ENCODE peak calls at places on chromosomes 5 and 9, in seven cellular contexts. P, B, T, Y, V, C and A are unnamed samples.

GRCh38 chr5:110094109-110094508 is 404.4 kb downstream of the MAN2A1 start:
- DNase-seq in T (no peak), Y (no peak), P (no peak), V (no peak), B (no peak), C (no peak), A (no peak)

GRCh38 chr5:75337366-75338021 is 474 bp downstream of the HMGCR start:
- DNase-seq in B (peak), T (no peak), V (peak), C (no peak), P (no peak), Y (no peak), A (peak)

GRCh38 chr5:168570490-168571328 is 8.5 kb downstream of the PANK3 start:
- DNase-seq in Y (no peak), C (no peak), T (no peak), V (no peak), B (no peak), P (no peak), A (no peak)

GRCh38 chr9:124297553-124297905 is 39.8 kb downstream of the NEK6 start:
- DNase-seq in C (peak), V (peak), P (peak), T (peak), B (no peak), Y (no peak), A (no peak)

GRCh38 chr9:114905160-114905940 is 25.0 kb downstream of the TNFSF8 start:
- DNase-seq in C (no peak), T (no peak), P (no peak), V (no peak), Y (peak), B (no peak), A (no peak)

GRCh38 chr9:136372561-136373299 is 739 bp downstream of the CARD9 start:
- DNase-seq in B (peak), V (peak), T (peak), C (peak), Y (no peak), P (peak), A (peak)

GRCh38 chr9:105158898-105159297 is 85.6 kb upstream of the SLC44A1 start:
- DNase-seq in P (no peak), T (no peak), C (no peak), Y (no peak), B (no peak), V (no peak), A (no peak)

GRCh38 chr5:177178905-177179304 is 45.3 kb downstream of the NSD1 start:
- DNase-seq in C (no peak), B (no peak), V (no peak), P (no peak), Y (no peak), T (no peak), A (no peak)

GRCh38 chr5:181223041-181223728 is at the start of gene TRIM41:
- DNase-seq in P (peak), V (peak), T (peak), Y (no peak), B (peak), C (peak), A (peak)

GRCh38 chr9:133519693-133520092 is 5.1 kb downstream of the MYMK start:
- DNase-seq in P (no peak), Y (no peak), C (no peak), B (no peak), V (peak), T (no peak), A (no peak)

GRCh38 chr5:59656351-59657254 is 236.9 kb downstream of the PDE4D start:
- DNase-seq in P (no peak), Y (no peak), C (no peak), T (no peak), B (no peak), V (no peak), A (no peak)

GRCh38 chr5:177501874-177502678 is 4.7 kb upstream of the PDLIM7 start:
- DNase-seq in V (no peak), B (peak), C (no peak), Y (no peak), T (no peak), P (no peak), A (peak)

GRCh38 chr5:9888517-9888916 is 258.4 kb upstream of the TAS2R1 start:
- DNase-seq in T (no peak), V (peak), B (no peak), C (peak), Y (no peak), P (peak), A (no peak)

GRCh38 chr9:108842610-108843295 is 13.0 kb downstream of the ACTL7B start:
- DNase-seq in C (no peak), Y (no peak), B (no peak), T (no peak), V (no peak), P (no peak), A (no peak)

GRCh38 chr5:105752801-105753200 is 1917.9 kb downstream of the EFNA5 start:
- DNase-seq in P (no peak), B (no peak), C (no peak), V (peak), T (no peak), Y (no peak), A (no peak)

GRCh38 chr5:463952-464351 is 21.0 kb downstream of the EXOC3 start:
- DNase-seq in B (peak), C (no peak), Y (no peak), T (no peak), P (no peak), V (no peak), A (no peak)

GRCh38 chr9:131818089-131818488 is 78.2 kb upstream of the RAPGEF1 start:
- DNase-seq in T (no peak), B (no peak), P (no peak), C (no peak), Y (no peak), V (no peak), A (no peak)

GRCh38 chr9:104778802-104779201 is 14.9 kb downstream of the NIPSNAP3B start:
- DNase-seq in C (no peak), P (no peak), Y (no peak), V (no peak), B (no peak), T (no peak), A (no peak)

GRCh38 chr9:6845881-6846280 is 88.1 kb downstream of the KDM4C start:
- DNase-seq in P (no peak), T (peak), B (no peak), C (no peak), Y (no peak), V (no peak), A (no peak)

GRCh38 chr5:128254789-128255188 is 171.2 kb downstream of the SLC12A2 start:
- DNase-seq in C (no peak), T (no peak), Y (no peak), P (no peak), B (no peak), V (peak), A (no peak)

GRCh38 chr5:108515706-108516105 is 133.8 kb upstream of the FBXL17 start:
- DNase-seq in T (no peak), P (no peak), V (peak), C (no peak), B (no peak), Y (no peak), A (no peak)

GRCh38 chr5:149363345-149363744 is 5.5 kb downstream of the PCYOX1L start:
- DNase-seq in C (no peak), Y (no peak), V (no peak), P (no peak), B (no peak), T (no peak), A (no peak)

GRCh38 chr5:179900206-179900605 is 7.5 kb downstream of the TBC1D9B start:
- DNase-seq in Y (no peak), T (no peak), C (no peak), V (no peak), P (no peak), B (no peak), A (no peak)

GRCh38 chr5:169701910-169702451 is 64.9 kb downstream of the DOCK2 start:
- DNase-seq in B (peak), P (peak), T (no peak), C (no peak), V (peak), Y (no peak), A (peak)

GRCh38 chr5:82246960-82247574 is 31.1 kb downstream of the RPS23 start:
- DNase-seq in V (no peak), T (no peak), B (no peak), C (no peak), Y (no peak), P (no peak), A (peak)

GRCh38 chr9:114399381-114399780 is 11.6 kb upstream of the AKNA start:
- DNase-seq in V (no peak), B (no peak), T (no peak), Y (no peak), P (no peak), C (no peak), A (no peak)

GRCh38 chr5:6083311-6083941 is 294.9 kb downstream of the MED10 start:
- DNase-seq in V (no peak), Y (no peak), B (no peak), T (peak), C (no peak), P (no peak), A (no peak)

GRCh38 chr5:73985145-73985544 is 359.1 kb downstream of the ARHGEF28 start:
- DNase-seq in T (no peak), C (no peak), P (no peak), Y (no peak), V (peak), B (no peak), A (no peak)

GRCh38 chr9:136544549-136545064 is 1.2 kb downstream of the NOTCH1 start:
- DNase-seq in C (no peak), B (peak), T (no peak), Y (no peak), V (peak), P (no peak), A (peak)

GRCh38 chr9:95516736-95517558 is at the start of gene PTCH1:
- DNase-seq in V (peak), C (no peak), B (peak), T (peak), P (no peak), Y (no peak), A (no peak)

GRCh38 chr9:87793292-87793691 is 67.4 kb downstream of the CTSL start:
- DNase-seq in V (peak), Y (no peak), P (peak), T (no peak), C (peak), B (no peak), A (no peak)

GRCh38 chr9:132006657-132007370 is 72.9 kb downstream of the MED27 start:
- DNase-seq in V (peak), C (no peak), P (no peak), B (peak), Y (peak), T (no peak), A (no peak)

GRCh38 chr5:2747372-2748179 is 3.9 kb downstream of the IRX2 start:
- DNase-seq in T (no peak), V (no peak), B (no peak), C (no peak), P (no peak), Y (no peak), A (no peak)